ENCODE peak calls at places on chromosomes 5 and 9, in seven cellular contexts. One of them, this sample, is unnamed.

GRCh38 chr9:114259800-114260523 is 62.9 kb upstream of the ORM1 start:
- DNase-seq in GM12878: no peak
- DNase-seq in HCT116: no peak
- DNase-seq in K562: no peak
- DNase-seq in SK-N-SH: peak; percentile 92
- DNase-seq in H1: no peak
- DNase-seq in HepG2: no peak
- DNase-seq in this sample: no peak

GRCh38 chr9:122197334-122197872 is 31.4 kb downstream of the LHX6 start:
- DNase-seq in SK-N-SH: no peak
- DNase-seq in HepG2: no peak
- DNase-seq in H1: no peak
- DNase-seq in HCT116: no peak
- DNase-seq in K562: no peak
- DNase-seq in GM12878: no peak
- DNase-seq in this sample: no peak

GRCh38 chr9:116087246-116087645 is 66.3 kb upstream of the PAPPA start:
- DNase-seq in H1: no peak
- DNase-seq in K562: no peak
- DNase-seq in GM12878: no peak
- DNase-seq in SK-N-SH: no peak
- DNase-seq in HepG2: no peak
- DNase-seq in HCT116: no peak
- DNase-seq in this sample: peak; percentile 4

GRCh38 chr5:137069358-137069757 is 429.8 kb downstream of the SPOCK1 start:
- DNase-seq in HepG2: no peak
- DNase-seq in SK-N-SH: no peak
- DNase-seq in GM12878: no peak
- DNase-seq in K562: no peak
- DNase-seq in H1: no peak
- DNase-seq in HCT116: no peak
- DNase-seq in this sample: no peak

GRCh38 chr9:104831681-104832080 is 67.8 kb downstream of the NIPSNAP3B start:
- DNase-seq in H1: no peak
- DNase-seq in K562: no peak
- DNase-seq in SK-N-SH: no peak
- DNase-seq in HCT116: no peak
- DNase-seq in HepG2: no peak
- DNase-seq in GM12878: no peak
- DNase-seq in this sample: no peak

GRCh38 chr5:76180817-76181805 is 97.9 kb downstream of the SV2C start:
- DNase-seq in K562: peak; percentile 55
- DNase-seq in SK-N-SH: no peak
- DNase-seq in HCT116: no peak
- DNase-seq in GM12878: peak; percentile 62
- DNase-seq in H1: no peak
- DNase-seq in HepG2: no peak
- DNase-seq in this sample: no peak

GRCh38 chr9:79809931-79810330 is 238.2 kb downstream of the TLE4 start:
- DNase-seq in GM12878: no peak
- DNase-seq in H1: no peak
- DNase-seq in K562: no peak
- DNase-seq in SK-N-SH: no peak
- DNase-seq in HCT116: no peak
- DNase-seq in HepG2: no peak
- DNase-seq in this sample: no peak

GRCh38 chr5:119287547-119288073 is 68.2 kb upstream of the TNFAIP8 start:
- DNase-seq in HepG2: no peak
- DNase-seq in SK-N-SH: no peak
- DNase-seq in H1: no peak
- DNase-seq in K562: no peak
- DNase-seq in HCT116: no peak
- DNase-seq in GM12878: no peak
- DNase-seq in this sample: no peak

GRCh38 chr5:67035098-67035740 is 161.4 kb downstream of the CD180 start:
- DNase-seq in GM12878: no peak
- DNase-seq in HepG2: no peak
- DNase-seq in SK-N-SH: no peak
- DNase-seq in H1: no peak
- DNase-seq in K562: no peak
- DNase-seq in HCT116: no peak
- DNase-seq in this sample: no peak

GRCh38 chr5:146690880-146691355 is 174.9 kb upstream of the GPR151 start:
- DNase-seq in H1: no peak
- DNase-seq in GM12878: no peak
- DNase-seq in SK-N-SH: peak; percentile 66
- DNase-seq in K562: no peak
- DNase-seq in HepG2: no peak
- DNase-seq in HCT116: no peak
- DNase-seq in this sample: no peak

GRCh38 chr5:175385691-175386360 is 58.2 kb downstream of the DRD1 start:
- DNase-seq in H1: no peak
- DNase-seq in HCT116: no peak
- DNase-seq in GM12878: no peak
- DNase-seq in SK-N-SH: no peak
- DNase-seq in HepG2: no peak
- DNase-seq in K562: no peak
- DNase-seq in this sample: no peak

GRCh38 chr5:52388349-52388748 is 399.4 kb upstream of the ITGA1 start:
- DNase-seq in HCT116: no peak
- DNase-seq in H1: no peak
- DNase-seq in K562: no peak
- DNase-seq in SK-N-SH: no peak
- DNase-seq in GM12878: no peak
- DNase-seq in HepG2: no peak
- DNase-seq in this sample: no peak

GRCh38 chr9:98331536-98332259 is 76.2 kb upstream of the TBC1D2 start:
- DNase-seq in SK-N-SH: no peak
- DNase-seq in HepG2: no peak
- DNase-seq in K562: peak; percentile 37
- DNase-seq in HCT116: no peak
- DNase-seq in GM12878: no peak
- DNase-seq in H1: no peak
- DNase-seq in this sample: no peak

GRCh38 chr5:61933787-61934626 is 372.0 kb upstream of the KIF2A start:
- DNase-seq in HepG2: peak; percentile 44
- DNase-seq in HCT116: peak; percentile 34
- DNase-seq in SK-N-SH: peak; percentile 62
- DNase-seq in GM12878: peak; percentile 7
- DNase-seq in K562: peak; percentile 57
- DNase-seq in H1: no peak
- DNase-seq in this sample: peak; percentile 84

GRCh38 chr5:52727568-52727967 is 60.1 kb upstream of the ITGA1 start:
- DNase-seq in GM12878: no peak
- DNase-seq in HCT116: no peak
- DNase-seq in HepG2: no peak
- DNase-seq in H1: no peak
- DNase-seq in K562: no peak
- DNase-seq in SK-N-SH: no peak
- DNase-seq in this sample: no peak

GRCh38 chr9:88387035-88387732 is 1.1 kb upstream of the SPIN1 start:
- DNase-seq in SK-N-SH: no peak
- DNase-seq in HCT116: peak; percentile 23
- DNase-seq in K562: peak; percentile 38
- DNase-seq in HepG2: peak; percentile 18
- DNase-seq in H1: no peak
- DNase-seq in GM12878: no peak
- DNase-seq in this sample: peak; percentile 62

GRCh38 chr9:36148652-36149051 is 12.1 kb downstream of the GLIPR2 start:
- DNase-seq in K562: peak; percentile 68
- DNase-seq in HCT116: no peak
- DNase-seq in HepG2: peak; percentile 63
- DNase-seq in SK-N-SH: peak; percentile 94
- DNase-seq in H1: no peak
- DNase-seq in GM12878: peak; percentile 76
- DNase-seq in this sample: no peak

GRCh38 chr5:126403156-126403555 is 20.1 kb upstream of the GRAMD2B start:
- DNase-seq in GM12878: no peak
- DNase-seq in HCT116: no peak
- DNase-seq in K562: no peak
- DNase-seq in H1: no peak
- DNase-seq in HepG2: no peak
- DNase-seq in SK-N-SH: no peak
- DNase-seq in this sample: no peak

GRCh38 chr5:171534009-171534895 is 114.8 kb downstream of the FGF18 start:
- DNase-seq in K562: peak; percentile 83
- DNase-seq in H1: no peak
- DNase-seq in HepG2: no peak
- DNase-seq in GM12878: no peak
- DNase-seq in HCT116: no peak
- DNase-seq in SK-N-SH: no peak
- DNase-seq in this sample: no peak

GRCh38 chr5:158845941-158846340 is 253.8 kb downstream of the EBF1 start:
- DNase-seq in H1: no peak
- DNase-seq in HCT116: no peak
- DNase-seq in GM12878: no peak
- DNase-seq in K562: no peak
- DNase-seq in HepG2: no peak
- DNase-seq in SK-N-SH: no peak
- DNase-seq in this sample: no peak

GRCh38 chr5:173204185-173204979 is 30.6 kb downstream of the NKX2-5 start:
- DNase-seq in H1: no peak
- DNase-seq in SK-N-SH: no peak
- DNase-seq in GM12878: no peak
- DNase-seq in K562: peak; percentile 51
- DNase-seq in HCT116: peak; percentile 21
- DNase-seq in HepG2: peak; percentile 42
- DNase-seq in this sample: no peak

GRCh38 chr5:58188287-58188651 is 271.6 kb downstream of the PLK2 start:
- DNase-seq in GM12878: no peak
- DNase-seq in HepG2: peak; percentile 29
- DNase-seq in K562: no peak
- DNase-seq in SK-N-SH: no peak
- DNase-seq in H1: no peak
- DNase-seq in HCT116: peak; percentile 55
- DNase-seq in this sample: no peak

GRCh38 chr5:174424219-174425053 is 299.9 kb upstream of the MSX2 start:
- DNase-seq in SK-N-SH: peak; percentile 43
- DNase-seq in K562: no peak
- DNase-seq in HepG2: no peak
- DNase-seq in H1: no peak
- DNase-seq in GM12878: no peak
- DNase-seq in HCT116: no peak
- DNase-seq in this sample: peak; percentile 45

GRCh38 chr5:115559524-115559923 is 14.9 kb upstream of the FEM1C start:
- DNase-seq in SK-N-SH: no peak
- DNase-seq in H1: no peak
- DNase-seq in K562: no peak
- DNase-seq in HepG2: no peak
- DNase-seq in HCT116: no peak
- DNase-seq in GM12878: no peak
- DNase-seq in this sample: no peak

GRCh38 chr9:85258823-85259370 is 482.9 kb downstream of the AGTPBP1 start:
- DNase-seq in SK-N-SH: peak; percentile 69
- DNase-seq in HCT116: peak; percentile 63
- DNase-seq in K562: peak; percentile 6
- DNase-seq in GM12878: peak; percentile 20
- DNase-seq in H1: peak; percentile 47
- DNase-seq in HepG2: peak; percentile 39
- DNase-seq in this sample: peak; percentile 52

GRCh38 chr5:138645778-138646575 is 70.8 kb upstream of the HSPA9 start:
- DNase-seq in HepG2: no peak
- DNase-seq in H1: no peak
- DNase-seq in K562: no peak
- DNase-seq in SK-N-SH: no peak
- DNase-seq in GM12878: no peak
- DNase-seq in HCT116: no peak
- DNase-seq in this sample: no peak
- TF ChIP-seq JUND in HepG2: no peak
- TF ChIP-seq JUND in H1: no peak
- TF ChIP-seq JUND in K562: no peak
- TF ChIP-seq JUND in SK-N-SH: no peak
- TF ChIP-seq JUND in GM12878: no peak
- TF ChIP-seq JUND in HCT116: no peak
- TF ChIP-seq JUND in this sample: no peak

GRCh38 chr9:130196643-130197042 is 24.4 kb downstream of the NCS1 start:
- DNase-seq in HepG2: no peak
- DNase-seq in K562: peak; percentile 54
- DNase-seq in HCT116: no peak
- DNase-seq in SK-N-SH: peak; percentile 91
- DNase-seq in H1: no peak
- DNase-seq in GM12878: no peak
- DNase-seq in this sample: no peak
- TF ChIP-seq JUND in HepG2: no peak
- TF ChIP-seq JUND in K562: no peak
- TF ChIP-seq JUND in HCT116: no peak
- TF ChIP-seq JUND in SK-N-SH: no peak
- TF ChIP-seq JUND in H1: no peak
- TF ChIP-seq JUND in GM12878: no peak
- TF ChIP-seq JUND in this sample: no peak

GRCh38 chr5:138951091-138951985 is 76.2 kb upstream of the LRRTM2 start:
- DNase-seq in H1: no peak
- DNase-seq in HCT116: no peak
- DNase-seq in K562: no peak
- DNase-seq in GM12878: no peak
- DNase-seq in SK-N-SH: no peak
- DNase-seq in HepG2: no peak
- DNase-seq in this sample: no peak

GRCh38 chr5:138948391-138949222 is 73.5 kb upstream of the LRRTM2 start:
- DNase-seq in GM12878: no peak
- DNase-seq in HCT116: no peak
- DNase-seq in HepG2: no peak
- DNase-seq in SK-N-SH: peak; percentile 82
- DNase-seq in H1: no peak
- DNase-seq in K562: no peak
- DNase-seq in this sample: no peak

GRCh38 chr5:138949223-138949574 is 74.1 kb upstream of the LRRTM2 start:
- DNase-seq in SK-N-SH: no peak
- DNase-seq in K562: no peak
- DNase-seq in GM12878: no peak
- DNase-seq in HCT116: no peak
- DNase-seq in HepG2: no peak
- DNase-seq in H1: no peak
- DNase-seq in this sample: no peak

GRCh38 chr5:138950411-138951011 is 75.4 kb upstream of the LRRTM2 start:
- DNase-seq in H1: no peak
- DNase-seq in GM12878: no peak
- DNase-seq in SK-N-SH: no peak
- DNase-seq in K562: no peak
- DNase-seq in HCT116: no peak
- DNase-seq in HepG2: no peak
- DNase-seq in this sample: no peak

DNA sequence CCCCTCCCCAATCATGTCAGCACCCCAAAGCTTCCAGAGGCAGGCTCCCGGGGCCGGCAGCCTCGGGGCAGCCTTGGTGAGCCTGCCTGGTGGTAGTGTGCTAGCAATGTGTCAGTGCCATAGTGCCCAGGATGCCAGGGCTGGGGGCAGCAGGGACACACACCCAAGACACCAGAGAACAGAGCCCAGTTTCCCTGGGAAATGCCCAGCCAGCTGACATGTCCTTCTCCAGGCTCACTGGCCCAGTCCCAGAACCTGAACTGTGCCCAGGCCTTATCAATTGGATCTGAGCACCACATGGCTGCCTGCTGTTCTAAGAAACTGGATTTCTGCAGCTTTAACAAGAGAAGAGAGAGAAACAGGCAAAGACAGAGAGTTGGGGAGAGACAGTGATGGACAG is 74.9 kb upstream of the LRRTM2 start:
- DNase-seq in SK-N-SH: peak; percentile 84
- DNase-seq in HepG2: no peak
- DNase-seq in H1: no peak
- DNase-seq in HCT116: no peak
- DNase-seq in K562: no peak
- DNase-seq in GM12878: no peak
- DNase-seq in this sample: peak; percentile 32
- TF ChIP-seq JUND in SK-N-SH: no peak
- TF ChIP-seq JUND in HepG2: no peak
- TF ChIP-seq JUND in H1: no peak
- TF ChIP-seq JUND in HCT116: no peak
- TF ChIP-seq JUND in K562: no peak
- TF ChIP-seq JUND in GM12878: no peak
- TF ChIP-seq JUND in this sample: no peak

GRCh38 chr5:43045236-43045635 is 5.1 kb upstream of the ANXA2R start:
- DNase-seq in K562: no peak
- DNase-seq in HepG2: no peak
- DNase-seq in H1: no peak
- DNase-seq in HCT116: no peak
- DNase-seq in SK-N-SH: no peak
- DNase-seq in GM12878: no peak
- DNase-seq in this sample: no peak
- TF ChIP-seq JUND in K562: no peak
- TF ChIP-seq JUND in HepG2: no peak
- TF ChIP-seq JUND in H1: no peak
- TF ChIP-seq JUND in HCT116: no peak
- TF ChIP-seq JUND in SK-N-SH: no peak
- TF ChIP-seq JUND in GM12878: no peak
- TF ChIP-seq JUND in this sample: no peak